ENCODE peak calls at places on chromosomes 6 and 20, in four cellular contexts. D is pancreas, L is MM.1S, I is H1. U is an unnamed sample.

GRCh38 chr6:15953152-15953880 is 175.6 kb upstream of the MYLIP start:
- DNase-seq in L (peak), I (no peak), D (no peak), U (no peak)

GRCh38 chr6:2182251-2182650 is 63.2 kb downstream of the GMDS start:
- DNase-seq in I (no peak), D (no peak), L (no peak), U (no peak)

GRCh38 chr20:44011251-44011940 is 96.7 kb downstream of the TOX2 start:
- DNase-seq in I (no peak), D (no peak), L (no peak), U (peak)

GRCh38 chr20:50569864-50570836 is 60.0 kb downstream of the PTPN1 start:
- DNase-seq in L (peak), I (no peak), D (no peak), U (peak)

GRCh38 chr6:157669747-157670216 is 153.3 kb upstream of the SNX9 start:
- DNase-seq in I (peak), D (no peak), L (no peak), U (no peak)

GRCh38 chr6:131914967-131915751 is 36.0 kb downstream of the CCN2 start:
- DNase-seq in D (no peak), L (peak), I (no peak), U (peak)

GRCh38 chr6:132763269-132763668 is 5.6 kb upstream of the VNN2 start:
- DNase-seq in I (no peak), L (peak), D (no peak), U (peak)

GRCh38 chr6:3269412-3269975 is 10.7 kb downstream of the PSMG4 start:
- DNase-seq in L (no peak), I (no peak), D (peak), U (no peak)

GRCh38 chr6:56368484-56368883 is 121.1 kb upstream of the COL21A1 start:
- DNase-seq in I (no peak), D (no peak), L (no peak), U (no peak)

GRCh38 chr20:38671186-38671585 is 53.1 kb upstream of the SLC32A1 start:
- DNase-seq in D (no peak), I (no peak), L (no peak), U (no peak)

GRCh38 chr6:106520711-106521367 is 108.5 kb downstream of the RTN4IP1 start:
- DNase-seq in L (no peak), I (no peak), D (no peak), U (peak)

GRCh38 chr6:157983439-157984119 is 1.9 kb downstream of the SYNJ2 start:
- DNase-seq in L (no peak), I (no peak), D (no peak), U (no peak)

GRCh38 chr20:12409501-12409900 is 491.8 kb downstream of the BTBD3 start:
- DNase-seq in D (no peak), I (no peak), L (no peak), U (no peak)

GRCh38 chr6:115643762-115644161 is 416.9 kb downstream of the FRK start:
- DNase-seq in I (no peak), L (no peak), D (no peak), U (no peak)

GRCh38 chr20:10253750-10254149 is 35.1 kb downstream of the SNAP25 start:
- DNase-seq in L (no peak), I (no peak), D (no peak), U (no peak)

GRCh38 chr20:39453890-39454289 is 491.7 kb downstream of the DHX35 start:
- DNase-seq in I (no peak), L (no peak), D (no peak), U (no peak)

GRCh38 chr20:62843656-62844055 is 18.0 kb downstream of the TCFL5 start:
- DNase-seq in I (no peak), L (no peak), D (peak), U (no peak)

GRCh38 chr6:118748311-118749062 is 97.1 kb upstream of the CEP85L start:
- DNase-seq in D (peak), L (no peak), I (peak), U (no peak)

GRCh38 chr6:3825851-3826581 is 23.2 kb upstream of the FAM50B start:
- DNase-seq in L (no peak), D (peak), I (no peak), U (no peak)

GRCh38 chr6:13012271-13012670 is 295.7 kb downstream of the PHACTR1 start:
- DNase-seq in L (no peak), D (no peak), I (no peak), U (no peak)

GRCh38 chr6:84093405-84094049 is 60.0 kb downstream of the MRAP2 start:
- DNase-seq in I (no peak), L (no peak), D (no peak), U (peak)

GRCh38 chr20:44742304-44743079 is 3.2 kb upstream of the KCNK15 start:
- DNase-seq in D (no peak), I (no peak), L (no peak), U (no peak)

GRCh38 chr6:132937466-132937906 is 123.1 kb downstream of the RPS12 start:
- DNase-seq in D (peak), I (peak), L (peak), U (peak)

GRCh38 chr6:49453221-49453620 is 9.8 kb downstream of the MMUT start:
- DNase-seq in L (peak), I (no peak), D (no peak), U (no peak)

GRCh38 chr20:52667358-52667757 is 304.8 kb upstream of the TSHZ2 start:
- DNase-seq in I (no peak), L (no peak), D (no peak), U (no peak)

GRCh38 chr6:161908872-161909271 is 635.0 kb upstream of the AGPAT4 start:
- DNase-seq in D (no peak), I (no peak), L (no peak), U (no peak)

GRCh38 chr6:10412948-10413849 is 1.7 kb downstream of the TFAP2A start:
- DNase-seq in L (peak), D (peak), I (peak), U (peak)

GRCh38 chr6:108762394-108762793 is 85.8 kb upstream of the ARMC2 start:
- DNase-seq in L (peak), D (no peak), I (peak), U (peak)

GRCh38 chr6:40620546-40620945 is 33.4 kb upstream of the LRFN2 start:
- DNase-seq in I (no peak), L (no peak), D (no peak), U (no peak)

GRCh38 chr6:130303436-130303835 is 62.4 kb upstream of the TMEM200A start:
- DNase-seq in D (no peak), L (no peak), I (no peak), U (no peak)

GRCh38 chr6:39189915-39190544 is 39.2 kb downstream of the KCNK5 start:
- DNase-seq in I (peak), L (no peak), D (no peak), U (peak)

GRCh38 chr6:105898286-105898685 is 187.8 kb upstream of the PRDM1 start:
- DNase-seq in L (peak), D (no peak), I (no peak), U (peak)

GRCh38 chr20:51393566-51393965 is 149.0 kb downstream of the NFATC2 start:
- DNase-seq in D (no peak), I (no peak), L (no peak), U (no peak)

GRCh38 chr6:85966859-85967258 is 324.2 kb upstream of the SYNCRIP start:
- DNase-seq in D (peak), I (no peak), L (no peak), U (no peak)

GRCh38 chr6:81326856-81327561 is 425.5 kb downstream of the TENT5A start:
- DNase-seq in I (no peak), D (no peak), L (no peak), U (peak)

GRCh38 chr6:53432318-53433161 is 83.8 kb upstream of the ELOVL5 start:
- DNase-seq in D (no peak), L (no peak), I (no peak), U (no peak)

GRCh38 chr20:31515775-31516107 is 1.5 kb downstream of the HM13 start:
- DNase-seq in I (no peak), D (no peak), L (peak), U (peak)
- H3K4me3 ChIP-seq in I (no peak), D (peak), L (peak), U (peak)

DNA sequence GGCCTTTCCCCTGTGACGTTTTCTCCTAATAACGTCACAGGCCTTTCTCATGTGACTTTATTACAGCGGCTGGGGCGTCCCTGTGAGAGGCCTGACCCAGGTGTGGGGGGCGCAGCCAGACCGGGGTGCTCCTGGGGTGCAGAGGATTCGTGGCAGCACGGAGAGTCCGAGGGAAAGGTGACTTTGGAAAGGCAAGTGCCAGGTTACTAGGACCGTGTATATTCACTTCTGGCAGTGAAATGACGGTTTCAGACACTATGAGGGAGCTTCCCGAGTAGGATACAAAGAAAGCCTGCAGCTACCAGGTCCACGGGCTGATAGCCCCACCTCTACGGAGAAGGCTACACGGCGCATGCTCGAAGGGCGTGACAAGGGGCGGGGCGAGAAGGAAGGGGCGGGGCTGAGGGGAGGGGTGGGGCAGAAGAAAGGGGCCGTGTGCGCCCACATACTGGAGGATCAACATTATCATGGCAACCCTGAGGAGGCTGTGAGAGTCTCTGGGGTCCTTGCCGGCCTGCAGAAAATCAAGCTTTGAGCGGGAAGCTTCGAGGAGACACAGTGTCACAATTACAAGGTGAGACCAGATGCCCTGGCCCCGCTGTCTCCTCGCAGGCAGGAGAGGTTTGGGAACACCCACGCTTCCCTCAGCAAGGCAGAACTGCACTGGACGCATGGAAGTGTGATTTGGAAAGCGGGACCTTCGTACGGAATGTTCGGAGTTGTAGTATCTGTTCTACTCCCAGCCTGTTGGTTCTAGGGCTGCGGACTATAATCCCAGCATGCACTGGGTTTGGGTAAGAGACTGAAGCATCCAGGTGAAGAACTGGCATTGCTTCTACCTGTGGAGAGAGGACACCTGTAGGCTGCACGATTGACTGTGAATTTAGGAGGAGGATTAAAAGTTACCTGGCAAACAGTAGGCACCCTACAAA is 54.4 kb upstream of the ZNF337 start:
- DNase-seq in L (peak), I (no peak), D (peak), U (peak)
- H3K4me3 ChIP-seq in L (peak), I (peak), D (peak), U (peak)

GRCh38 chr20:2799688-2800589 is 488 bp downstream of the CPXM1 start:
- DNase-seq in L (no peak), I (peak), D (no peak), U (no peak)

GRCh38 chr20:2798095-2798805 is 2.2 kb downstream of the CPXM1 start:
- DNase-seq in L (no peak), D (no peak), I (no peak), U (no peak)

GRCh38 chr20:2800590-2801458 is at the start of gene CPXM1:
- DNase-seq in D (no peak), L (no peak), I (peak), U (peak)

GRCh38 chr20:2798814-2799213 is 1.6 kb downstream of the CPXM1 start:
- DNase-seq in D (no peak), I (no peak), L (no peak), U (no peak)

DNA sequence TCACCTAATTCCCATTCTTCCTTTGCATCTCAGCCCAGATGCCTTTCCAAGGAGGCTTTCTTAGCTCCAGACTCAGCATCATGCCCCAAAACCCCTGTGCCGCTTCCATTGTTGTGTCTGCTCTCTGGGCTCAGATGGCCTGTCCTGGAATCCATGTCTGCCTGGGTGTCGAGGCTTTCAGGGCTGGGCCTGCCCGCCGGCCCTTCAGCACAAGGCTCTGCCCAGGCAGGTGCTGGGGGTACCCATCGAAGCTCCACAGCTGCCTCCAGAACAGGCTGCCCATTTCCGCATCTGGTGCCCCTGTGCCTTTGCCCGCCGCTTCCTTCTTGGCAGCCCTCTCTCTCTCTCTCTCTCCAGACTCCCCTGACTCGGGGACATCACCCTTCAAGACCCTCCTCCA is 1.2 kb downstream of the CPXM1 start:
- DNase-seq in L (no peak), I (no peak), D (no peak), U (no peak)
- H3K4me3 ChIP-seq in L (no peak), I (peak), D (no peak), U (no peak)

DNA sequence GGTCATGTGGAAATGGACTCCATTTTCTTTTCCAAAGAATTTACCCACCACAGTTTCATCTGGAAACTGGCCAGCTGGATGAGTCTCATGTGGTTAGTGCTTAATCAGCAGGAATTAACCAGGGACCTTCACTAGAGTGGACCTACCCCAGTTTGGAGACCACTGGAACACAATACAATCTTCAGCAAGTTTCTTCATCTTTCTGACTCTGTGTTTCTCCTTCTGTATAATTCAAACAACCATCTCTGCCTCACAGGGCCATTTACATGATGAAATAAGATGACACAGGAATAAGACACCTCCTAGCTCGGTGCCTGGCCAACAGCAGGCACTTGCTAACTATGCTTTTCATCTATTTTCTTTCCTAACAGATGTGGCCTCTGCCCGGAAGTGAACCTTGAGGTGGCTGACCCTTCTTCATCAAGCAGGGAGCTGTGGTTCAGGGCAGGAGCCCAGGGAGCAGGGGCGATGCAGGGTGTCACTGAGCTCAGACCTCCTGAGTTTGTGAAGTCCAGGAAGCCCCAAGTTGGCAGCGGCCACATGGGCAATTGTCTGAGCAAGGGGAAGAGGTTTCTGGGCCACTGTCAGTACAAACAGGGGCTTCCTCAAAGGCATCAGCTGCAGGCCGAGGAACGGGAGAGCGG is 98.8 kb downstream of the SOD2 start:
- DNase-seq in D (no peak), I (no peak), L (no peak), U (no peak)
- H3K4me3 ChIP-seq in D (no peak), I (no peak), L (no peak), U (no peak)

DNA sequence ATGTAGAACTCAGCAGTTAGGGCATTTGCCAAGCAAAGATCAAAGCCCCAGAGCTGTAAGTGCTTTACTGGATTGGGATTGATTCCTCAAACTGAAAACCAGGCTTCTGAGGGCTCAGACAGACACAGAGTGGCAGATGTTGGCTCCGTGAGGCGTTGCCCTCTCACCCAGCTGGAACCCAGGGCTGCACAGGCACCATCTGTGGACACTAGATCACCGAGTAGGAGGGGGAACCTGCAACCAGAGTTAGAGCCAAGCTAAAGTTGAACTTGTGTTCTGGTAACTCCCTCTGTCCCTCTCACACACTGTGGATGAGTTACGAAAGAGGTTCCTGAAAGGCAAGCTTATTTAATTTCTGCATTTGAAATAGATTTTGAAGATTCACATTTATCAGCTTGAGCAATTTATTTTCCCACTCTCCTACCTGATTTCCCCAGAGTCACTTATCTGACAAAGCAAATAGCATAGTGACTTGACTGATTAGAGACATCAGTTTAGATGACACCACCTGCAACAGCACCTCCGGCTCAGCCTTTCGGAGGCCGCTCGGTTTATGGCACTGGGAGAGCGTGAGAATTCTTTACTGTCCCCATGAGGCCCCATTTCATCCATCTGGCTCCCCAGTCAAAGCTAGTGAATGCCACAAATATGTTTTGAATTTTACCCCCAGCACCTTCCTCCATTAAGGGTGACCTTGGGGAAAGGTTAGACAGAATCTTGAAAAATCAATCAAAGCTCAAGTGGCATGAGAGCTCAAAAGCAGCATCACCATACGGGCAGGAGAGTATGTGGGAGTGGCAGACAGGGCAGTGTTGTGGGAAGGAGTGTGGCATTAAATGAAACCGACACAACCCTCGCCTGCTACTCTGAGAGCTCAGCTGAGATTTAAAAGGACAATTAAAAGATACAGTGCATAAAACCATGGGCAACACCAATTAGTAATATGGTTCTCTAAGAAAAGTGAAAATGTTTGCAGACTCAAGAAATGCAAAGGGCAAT is 48.5 kb downstream of the RPF2 start:
- DNase-seq in I (no peak), L (no peak), D (no peak), U (no peak)
- H3K4me3 ChIP-seq in I (no peak), L (no peak), D (no peak), U (no peak)

DNA sequence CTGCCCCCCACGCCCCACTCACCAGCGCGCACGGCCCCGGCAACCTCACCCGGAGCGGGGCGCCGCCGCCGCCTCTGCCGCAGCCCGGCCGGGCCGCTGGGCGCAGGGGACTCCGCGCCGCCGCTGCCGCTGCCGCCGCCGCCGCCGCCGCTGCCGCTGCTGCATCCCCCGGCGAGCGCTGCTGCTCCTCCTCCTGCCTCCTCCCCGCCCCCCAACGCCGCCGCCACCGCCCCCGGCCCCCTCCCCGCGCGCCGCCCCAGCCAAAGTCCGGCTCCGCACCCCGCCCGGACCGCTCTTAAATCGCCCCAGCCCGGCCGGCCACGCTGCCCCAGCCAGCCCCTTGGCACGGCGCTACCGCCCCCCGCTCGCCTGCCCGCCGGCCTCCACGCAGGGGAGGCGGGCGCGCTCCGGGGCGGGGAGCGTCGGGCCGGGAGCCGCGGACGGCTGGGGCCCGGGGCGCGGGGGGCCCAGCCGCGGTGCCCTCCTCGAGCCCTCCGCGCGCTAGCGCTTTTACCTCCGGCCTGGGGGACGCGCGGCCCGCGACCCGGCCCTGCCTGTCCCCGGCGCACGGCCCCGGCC is at the start of gene SULF2:
- DNase-seq in L (peak), D (peak), I (peak), U (no peak)
- H3K4me3 ChIP-seq in L (peak), D (peak), I (peak), U (peak)

U was measured in GM12865.